ENCODE peak calls at places on chromosomes 12 and 14, in nine cellular contexts. W is AG04449, M is lung, U is astrocyte of the spinal cord, S is WERI-Rb-1, O is AG09309, B is left lung, Z is RWPE2, I is epithelial cell of esophagus. V is an unnamed sample.
A peak's percentile ranks its signal among the peaks of the same experiment; 100 is the strongest.

GRCh38 chr12:108933950-108934349 is 54.1 kb downstream of the DAO start:
- DNase-seq in W (no peak), M (no peak), U (no peak), S (no peak), O (no peak), B (no peak), Z (no peak), I (peak; percentile 16), V (no peak)

GRCh38 chr12:3190101-3190500 is 112.9 kb downstream of the TSPAN9 start:
- DNase-seq in W (no peak), M (no peak), U (no peak), S (no peak), O (no peak), B (no peak), Z (no peak), I (no peak), V (no peak)

GRCh38 chr12:51620448-51620847 is 29.4 kb downstream of the SCN8A start:
- DNase-seq in W (peak; percentile 54), M (no peak), U (no peak), S (no peak), O (peak; percentile 68), B (no peak), Z (no peak), I (no peak), V (no peak)

GRCh38 chr12:121085842-121086353 is 46.8 kb upstream of the P2RX7 start:
- DNase-seq in W (no peak), M (no peak), U (no peak), S (no peak), O (no peak), B (no peak), Z (no peak), I (no peak), V (no peak)

GRCh38 chr12:127944211-127944899 is 322.6 kb upstream of the TMEM132C start:
- DNase-seq in W (no peak), M (no peak), U (no peak), S (no peak), O (no peak), B (no peak), Z (no peak), I (no peak), V (no peak)

GRCh38 chr14:87632796-87633195 is 360.2 kb downstream of the GALC start:
- DNase-seq in W (no peak), M (no peak), U (no peak), S (no peak), O (no peak), B (no peak), Z (no peak), I (no peak), V (no peak)

GRCh38 chr14:51614707-51615106 is 37.0 kb upstream of the FRMD6 start:
- DNase-seq in W (no peak), M (no peak), U (peak; percentile 54), S (no peak), O (peak; percentile 40), B (no peak), Z (no peak), I (no peak), V (no peak)

GRCh38 chr12:56941299-56942017 is 7.2 kb upstream of the SDR9C7 start:
- DNase-seq in W (peak; percentile 17), M (no peak), U (peak; percentile 14), S (no peak), O (peak; percentile 32), B (no peak), Z (peak; percentile 81), I (peak; percentile 86), V (no peak)

GRCh38 chr12:79614730-79615129 is 76.0 kb downstream of the PAWR start:
- DNase-seq in W (no peak), M (no peak), U (peak; percentile 24), S (no peak), O (no peak), B (no peak), Z (no peak), I (peak; percentile 47), V (no peak)

GRCh38 chr14:99136401-99136800 is 135.6 kb downstream of the BCL11B start:
- DNase-seq in W (no peak), M (peak; percentile 19), U (no peak), S (no peak), O (no peak), B (no peak), Z (no peak), I (no peak), V (no peak)

DNA sequence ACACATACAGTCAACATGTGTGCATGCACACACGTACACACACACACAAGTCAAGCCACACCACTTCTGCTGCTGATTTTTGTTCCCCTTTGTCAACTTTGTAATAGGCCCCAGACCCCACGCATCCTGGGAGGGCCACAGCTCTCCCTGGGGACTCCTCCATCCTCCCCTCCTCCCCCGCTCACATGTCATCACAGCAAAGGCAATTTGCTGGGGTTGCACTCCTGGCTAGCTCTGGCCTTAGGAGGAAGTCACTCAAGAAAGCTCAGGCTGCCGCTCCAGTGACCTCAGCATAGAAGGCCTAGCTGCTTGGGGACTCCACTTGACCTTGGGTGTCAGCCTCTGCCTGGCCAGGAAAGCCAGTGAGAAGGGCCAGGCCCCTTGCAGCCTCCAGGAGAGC is 27.2 kb downstream of the NGB start:
- DNase-seq in W (no peak), M (no peak), U (no peak), S (no peak), O (no peak), B (no peak), Z (no peak), I (no peak), V (no peak)
- TF ChIP-seq CTCF in W (no peak), M (no peak), U (no peak), S (no peak), O (no peak), B (no peak), Z (no peak), I (no peak), V (no peak)

GRCh38 chr12:24378548-24379011 is 429.1 kb upstream of the SOX5 start:
- DNase-seq in W (no peak), M (no peak), U (peak; percentile 87), S (no peak), O (no peak), B (no peak), Z (no peak), I (no peak), V (no peak)
- H3K4me3 ChIP-seq in W (no peak overlapping the region), M (no peak overlapping the region), U (no peak overlapping the region), S (no peak overlapping the region), O (no peak overlapping the region), B (no peak overlapping the region), Z (no peak overlapping the region), I (no peak overlapping the region), V (no peak overlapping the region)

GRCh38 chr12:40668095-40668494 is 24.1 kb upstream of the CNTN1 start:
- DNase-seq in W (no peak), M (no peak), U (no peak), S (no peak), O (no peak), B (no peak), Z (no peak), I (no peak), V (no peak)
- TF ChIP-seq CTCF in W (no peak), M (no peak), U (no peak), S (no peak), O (no peak), B (no peak), Z (no peak), I (peak; percentile 6), V (no peak)

GRCh38 chr12:6375269-6376078 is at the start of gene SCNN1A:
- DNase-seq in W (no peak), M (peak; percentile 88), U (no peak), S (no peak), O (no peak), B (peak; percentile 87), Z (no peak), I (no peak), V (no peak)

GRCh38 chr12:6374781-6375150 is 597 bp downstream of the SCNN1A start:
- DNase-seq in W (no peak), M (no peak), U (no peak), S (no peak), O (no peak), B (no peak), Z (no peak), I (no peak), V (no peak)

GRCh38 chr12:6376965-6377666 is 1.8 kb upstream of the SCNN1A start:
- DNase-seq in W (no peak), M (no peak), U (no peak), S (no peak), O (no peak), B (no peak), Z (no peak), I (no peak), V (no peak)

GRCh38 chr12:6377667-6377994 is 2.3 kb upstream of the SCNN1A start:
- DNase-seq in W (no peak), M (peak; percentile 83), U (no peak), S (no peak), O (no peak), B (peak; percentile 88), Z (no peak), I (no peak), V (no peak)

GRCh38 chr12:6376079-6376941 is 947 bp upstream of the SCNN1A start:
- DNase-seq in W (no peak), M (peak; percentile 91), U (peak; percentile 68), S (no peak), O (no peak), B (peak; percentile 89), Z (peak; percentile 95), I (peak; percentile 60), V (no peak)
- H3K4me3 ChIP-seq in W (no peak overlapping the region), M (no peak overlapping the region), U (no peak overlapping the region), S (no peak overlapping the region), O (no peak overlapping the region), B (no peak overlapping the region), Z (peak overlapping the region; percentile 61), I (peak overlapping the region; percentile 55), V (peak overlapping the region; percentile 14)

V was measured in CD8-positive, alpha-beta T cell.